ENCODE peak calls at places on chromosomes 5 and 9, in nine cellular contexts. One of them, this sample, is unnamed.
A peak's percentile ranks its signal among the peaks of the same experiment; 100 is the strongest.

GRCh38 chr5:14213813-14214585 is 70.9 kb downstream of the TRIO start:
- DNase-seq in astrocyte: no peak
- DNase-seq in neural crest cell: no peak
- DNase-seq in NCI-H69: peak; percentile 49
- DNase-seq in cerebellar cortex: no peak
- DNase-seq in globus pallidus: no peak
- DNase-seq in anterior cingulate cortex: no peak
- DNase-seq in activated CD8-positive, alpha-beta memory T cell treated with anti-CD3 and anti-CD28 coated beads, Interleukin-2, amount 10 ng/mL, durations not matched to agents 7 days and 5 days: no peak
- DNase-seq in CD4-positive, alpha-beta memory T cell: no peak
- DNase-seq in this sample: no peak

GRCh38 chr5:163569284-163569683 is 63.9 kb downstream of the MAT2B start:
- DNase-seq in neural crest cell: no peak
- DNase-seq in globus pallidus: no peak
- DNase-seq in NCI-H69: peak; percentile 85
- DNase-seq in activated CD8-positive, alpha-beta memory T cell treated with anti-CD3 and anti-CD28 coated beads, Interleukin-2, amount 10 ng/mL, durations not matched to agents 7 days and 5 days: no peak
- DNase-seq in cerebellar cortex: no peak
- DNase-seq in anterior cingulate cortex: no peak
- DNase-seq in astrocyte: peak; percentile 34
- DNase-seq in CD4-positive, alpha-beta memory T cell: no peak
- DNase-seq in this sample: no peak

GRCh38 chr5:62606878-62607277 is 28.3 kb downstream of the LRRC70 start:
- DNase-seq in cerebellar cortex: no peak
- DNase-seq in astrocyte: peak; percentile 16
- DNase-seq in activated CD8-positive, alpha-beta memory T cell treated with anti-CD3 and anti-CD28 coated beads, Interleukin-2, amount 10 ng/mL, durations not matched to agents 7 days and 5 days: no peak
- DNase-seq in neural crest cell: no peak
- DNase-seq in anterior cingulate cortex: no peak
- DNase-seq in NCI-H69: no peak
- DNase-seq in CD4-positive, alpha-beta memory T cell: no peak
- DNase-seq in globus pallidus: peak; percentile 40
- DNase-seq in this sample: no peak

GRCh38 chr5:76384189-76384588 is 18.9 kb upstream of the IQGAP2 start:
- DNase-seq in CD4-positive, alpha-beta memory T cell: no peak
- DNase-seq in NCI-H69: no peak
- DNase-seq in neural crest cell: no peak
- DNase-seq in globus pallidus: no peak
- DNase-seq in astrocyte: no peak
- DNase-seq in activated CD8-positive, alpha-beta memory T cell treated with anti-CD3 and anti-CD28 coated beads, Interleukin-2, amount 10 ng/mL, durations not matched to agents 7 days and 5 days: no peak
- DNase-seq in cerebellar cortex: peak; percentile 92
- DNase-seq in anterior cingulate cortex: no peak
- DNase-seq in this sample: no peak

GRCh38 chr5:168967882-168968620 is 332.9 kb downstream of the SLIT3 start:
- DNase-seq in cerebellar cortex: peak; percentile 51
- DNase-seq in globus pallidus: no peak
- DNase-seq in anterior cingulate cortex: no peak
- DNase-seq in neural crest cell: no peak
- DNase-seq in astrocyte: no peak
- DNase-seq in CD4-positive, alpha-beta memory T cell: no peak
- DNase-seq in NCI-H69: no peak
- DNase-seq in activated CD8-positive, alpha-beta memory T cell treated with anti-CD3 and anti-CD28 coated beads, Interleukin-2, amount 10 ng/mL, durations not matched to agents 7 days and 5 days: no peak
- DNase-seq in this sample: no peak

GRCh38 chr9:16899611-16900010 is 29.1 kb upstream of the BNC2 start:
- DNase-seq in CD4-positive, alpha-beta memory T cell: no peak
- DNase-seq in anterior cingulate cortex: no peak
- DNase-seq in activated CD8-positive, alpha-beta memory T cell treated with anti-CD3 and anti-CD28 coated beads, Interleukin-2, amount 10 ng/mL, durations not matched to agents 7 days and 5 days: no peak
- DNase-seq in cerebellar cortex: no peak
- DNase-seq in NCI-H69: no peak
- DNase-seq in neural crest cell: no peak
- DNase-seq in astrocyte: peak; percentile 10
- DNase-seq in globus pallidus: no peak
- DNase-seq in this sample: no peak

GRCh38 chr9:98287383-98287782 is 31.9 kb upstream of the TBC1D2 start:
- DNase-seq in anterior cingulate cortex: no peak
- DNase-seq in activated CD8-positive, alpha-beta memory T cell treated with anti-CD3 and anti-CD28 coated beads, Interleukin-2, amount 10 ng/mL, durations not matched to agents 7 days and 5 days: no peak
- DNase-seq in globus pallidus: no peak
- DNase-seq in CD4-positive, alpha-beta memory T cell: no peak
- DNase-seq in neural crest cell: no peak
- DNase-seq in astrocyte: no peak
- DNase-seq in NCI-H69: no peak
- DNase-seq in cerebellar cortex: no peak
- DNase-seq in this sample: no peak

GRCh38 chr5:181207214-181207959 is 2.4 kb upstream of the TRIM7 start:
- DNase-seq in CD4-positive, alpha-beta memory T cell: peak; percentile 88
- DNase-seq in activated CD8-positive, alpha-beta memory T cell treated with anti-CD3 and anti-CD28 coated beads, Interleukin-2, amount 10 ng/mL, durations not matched to agents 7 days and 5 days: peak; percentile 91
- DNase-seq in globus pallidus: peak; percentile 68
- DNase-seq in neural crest cell: peak; percentile 77
- DNase-seq in astrocyte: peak; percentile 89
- DNase-seq in NCI-H69: no peak
- DNase-seq in anterior cingulate cortex: no peak
- DNase-seq in cerebellar cortex: peak; percentile 91
- DNase-seq in this sample: peak; percentile 80

GRCh38 chr5:538271-538771 is 14.1 kb upstream of the SLC9A3 start:
- DNase-seq in astrocyte: no peak
- DNase-seq in cerebellar cortex: no peak
- DNase-seq in neural crest cell: no peak
- DNase-seq in NCI-H69: no peak
- DNase-seq in CD4-positive, alpha-beta memory T cell: no peak
- DNase-seq in anterior cingulate cortex: no peak
- DNase-seq in globus pallidus: no peak
- DNase-seq in activated CD8-positive, alpha-beta memory T cell treated with anti-CD3 and anti-CD28 coated beads, Interleukin-2, amount 10 ng/mL, durations not matched to agents 7 days and 5 days: no peak
- DNase-seq in this sample: peak; percentile 12

GRCh38 chr9:125932012-125932411 is 184.8 kb downstream of the PBX3 start:
- DNase-seq in cerebellar cortex: no peak
- DNase-seq in globus pallidus: peak; percentile 73
- DNase-seq in CD4-positive, alpha-beta memory T cell: no peak
- DNase-seq in activated CD8-positive, alpha-beta memory T cell treated with anti-CD3 and anti-CD28 coated beads, Interleukin-2, amount 10 ng/mL, durations not matched to agents 7 days and 5 days: no peak
- DNase-seq in astrocyte: peak; percentile 99
- DNase-seq in NCI-H69: peak; percentile 22
- DNase-seq in neural crest cell: no peak
- DNase-seq in anterior cingulate cortex: peak; percentile 21
- DNase-seq in this sample: no peak

GRCh38 chr9:129777769-129778130 is 24.9 kb upstream of the PTGES start:
- DNase-seq in cerebellar cortex: no peak
- DNase-seq in CD4-positive, alpha-beta memory T cell: no peak
- DNase-seq in neural crest cell: no peak
- DNase-seq in astrocyte: no peak
- DNase-seq in globus pallidus: no peak
- DNase-seq in NCI-H69: no peak
- DNase-seq in anterior cingulate cortex: no peak
- DNase-seq in activated CD8-positive, alpha-beta memory T cell treated with anti-CD3 and anti-CD28 coated beads, Interleukin-2, amount 10 ng/mL, durations not matched to agents 7 days and 5 days: no peak
- DNase-seq in this sample: no peak

GRCh38 chr5:84091400-84091799 is 293.3 kb downstream of the EDIL3 start:
- DNase-seq in CD4-positive, alpha-beta memory T cell: no peak
- DNase-seq in activated CD8-positive, alpha-beta memory T cell treated with anti-CD3 and anti-CD28 coated beads, Interleukin-2, amount 10 ng/mL, durations not matched to agents 7 days and 5 days: no peak
- DNase-seq in NCI-H69: peak; percentile 91
- DNase-seq in globus pallidus: peak; percentile 36
- DNase-seq in neural crest cell: no peak
- DNase-seq in astrocyte: no peak
- DNase-seq in cerebellar cortex: no peak
- DNase-seq in anterior cingulate cortex: no peak
- DNase-seq in this sample: no peak

GRCh38 chr5:118692811-118693342 is 295.5 kb downstream of the DTWD2 start:
- DNase-seq in neural crest cell: no peak
- DNase-seq in cerebellar cortex: peak; percentile 80
- DNase-seq in activated CD8-positive, alpha-beta memory T cell treated with anti-CD3 and anti-CD28 coated beads, Interleukin-2, amount 10 ng/mL, durations not matched to agents 7 days and 5 days: no peak
- DNase-seq in anterior cingulate cortex: no peak
- DNase-seq in NCI-H69: peak; percentile 98
- DNase-seq in astrocyte: no peak
- DNase-seq in globus pallidus: no peak
- DNase-seq in CD4-positive, alpha-beta memory T cell: no peak
- DNase-seq in this sample: no peak

GRCh38 chr5:124604419-124604818 is 142.0 kb downstream of the ZNF608 start:
- DNase-seq in activated CD8-positive, alpha-beta memory T cell treated with anti-CD3 and anti-CD28 coated beads, Interleukin-2, amount 10 ng/mL, durations not matched to agents 7 days and 5 days: no peak
- DNase-seq in cerebellar cortex: no peak
- DNase-seq in neural crest cell: no peak
- DNase-seq in globus pallidus: no peak
- DNase-seq in CD4-positive, alpha-beta memory T cell: no peak
- DNase-seq in astrocyte: no peak
- DNase-seq in NCI-H69: no peak
- DNase-seq in anterior cingulate cortex: no peak
- DNase-seq in this sample: no peak

GRCh38 chr5:157366741-157367684 is 93.0 kb upstream of the NIPAL4 start:
- DNase-seq in astrocyte: peak; percentile 70
- DNase-seq in CD4-positive, alpha-beta memory T cell: no peak
- DNase-seq in globus pallidus: peak; percentile 53
- DNase-seq in anterior cingulate cortex: peak; percentile 26
- DNase-seq in NCI-H69: peak; percentile 48
- DNase-seq in cerebellar cortex: peak; percentile 37
- DNase-seq in neural crest cell: peak; percentile 20
- DNase-seq in activated CD8-positive, alpha-beta memory T cell treated with anti-CD3 and anti-CD28 coated beads, Interleukin-2, amount 10 ng/mL, durations not matched to agents 7 days and 5 days: no peak
- DNase-seq in this sample: no peak

GRCh38 chr5:35369965-35370790 is 139.9 kb upstream of the PRLR start:
- DNase-seq in activated CD8-positive, alpha-beta memory T cell treated with anti-CD3 and anti-CD28 coated beads, Interleukin-2, amount 10 ng/mL, durations not matched to agents 7 days and 5 days: no peak
- DNase-seq in CD4-positive, alpha-beta memory T cell: no peak
- DNase-seq in cerebellar cortex: peak; percentile 14
- DNase-seq in neural crest cell: no peak
- DNase-seq in anterior cingulate cortex: no peak
- DNase-seq in globus pallidus: no peak
- DNase-seq in NCI-H69: peak; percentile 67
- DNase-seq in astrocyte: no peak
- DNase-seq in this sample: no peak